ENCODE peak calls at places on chromosomes 13 and 19, in five cellular contexts. A, C, M, U and S are unnamed samples.
A peak's percentile ranks its signal among the peaks of the same experiment; 100 is the strongest.

GRCh38 chr19:4911314-4911713 is 2.0 kb downstream of the UHRF1 start:
- DNase-seq in A (no peak), C (no peak), M (peak; percentile 36), U (no peak), S (no peak)

GRCh38 chr13:100954430-100955361 is 280.1 kb upstream of the TMTC4 start:
- DNase-seq in A (peak; percentile 8), C (no peak), M (peak; percentile 9), U (no peak), S (no peak)

GRCh38 chr19:34308381-34309367 is 54.3 kb downstream of the GARRE1 start:
- DNase-seq in A (no peak), C (no peak), M (peak; percentile 20), U (no peak), S (no peak)

GRCh38 chr13:69623973-69624372 is 483.7 kb upstream of the ATXN8OS start:
- DNase-seq in A (no peak), C (no peak), M (no peak), U (no peak), S (no peak)

GRCh38 chr19:1911098-1911497 is 5.9 kb downstream of the ADAT3 start:
- DNase-seq in A (no peak), C (no peak), M (no peak), U (no peak), S (no peak)

GRCh38 chr19:40594251-40594650 is 6.9 kb upstream of the LTBP4 start:
- DNase-seq in A (no peak), C (no peak), M (no peak), U (no peak), S (no peak)

GRCh38 chr13:94640676-94641075 is 39.0 kb downstream of the GPR180 start:
- DNase-seq in A (no peak), C (no peak), M (peak; percentile 22), U (no peak), S (no peak)

GRCh38 chr13:44396295-44396962 is 22.8 kb downstream of the SERP2 start:
- DNase-seq in A (no peak), C (no peak), M (no peak), U (no peak), S (no peak)

GRCh38 chr19:35347930-35348298 is 212 bp downstream of the FFAR1 start:
- DNase-seq in A (no peak), C (no peak), M (no peak), U (no peak), S (no peak)